ENCODE peak calls at places on chromosomes 12 and 14, in nine cellular contexts. U is heart left ventricle, S is mammary epithelial cell, J is lower leg skin, R is astrocyte of the spinal cord, V is adrenal gland, P is neural progenitor cell, F is upper lobe of right lung, Z is tibial nerve. T is an unnamed sample.

GRCh38 chr12:95202691-95203476 is 14.4 kb downstream of the FGD6 start:
- DNase-seq in U (no peak), S (no peak), J (no peak), R (peak), V (peak), P (no peak), F (no peak), Z (no peak), T (no peak)

GRCh38 chr12:109393437-109394345 is 46.0 kb downstream of the MYO1H start:
- DNase-seq in U (no peak), S (peak), J (no peak), R (peak), V (peak), P (peak), F (no peak), Z (peak), T (no peak)

GRCh38 chr12:91414147-91414546 is 231.5 kb upstream of the DCN start:
- DNase-seq in U (no peak), S (no peak), J (no peak), R (no peak), V (no peak), P (no peak), F (no peak), Z (no peak), T (no peak)

GRCh38 chr12:132117558-132117875 is 26.6 kb downstream of the DDX51 start:
- DNase-seq in U (no peak), S (no peak), J (no peak), R (no peak), V (no peak), P (no peak), F (no peak), Z (no peak), T (no peak)

GRCh38 chr14:24911324-24912095 is 138.4 kb downstream of the STXBP6 start:
- DNase-seq in U (no peak), S (peak), J (no peak), R (peak), V (peak), P (no peak), F (no peak), Z (peak), T (peak)

GRCh38 chr12:89645434-89645833 is 63.2 kb downstream of the ATP2B1 start:
- DNase-seq in U (no peak), S (no peak), J (no peak), R (no peak), V (no peak), P (no peak), F (no peak), Z (no peak), T (no peak)

GRCh38 chr12:109760031-109760929 is 46.7 kb downstream of the FAM222A start:
- DNase-seq in U (peak), S (no peak), J (peak), R (no peak), V (peak), P (no peak), F (peak), Z (no peak), T (no peak)

GRCh38 chr14:22532345-22533056 is 56.5 kb downstream of the DAD1 start:
- DNase-seq in U (no peak), S (no peak), J (no peak), R (peak), V (no peak), P (no peak), F (no peak), Z (no peak), T (no peak)

GRCh38 chr14:73207615-73208014 is 29.7 kb upstream of the PAPLN start:
- DNase-seq in U (no peak), S (no peak), J (no peak), R (no peak), V (no peak), P (no peak), F (no peak), Z (no peak), T (no peak)

GRCh38 chr14:34824256-34824655 is 50.9 kb downstream of the BAZ1A start:
- DNase-seq in U (no peak), S (no peak), J (no peak), R (no peak), V (no peak), P (no peak), F (no peak), Z (no peak), T (no peak)

GRCh38 chr12:106213721-106214121 is 34.1 kb downstream of the CKAP4 start:
- DNase-seq in U (no peak), S (no peak), J (no peak), R (no peak), V (no peak), P (no peak), F (no peak), Z (no peak), T (no peak)

GRCh38 chr12:75979181-75979580 is 52.4 kb downstream of the PHLDA1 start:
- DNase-seq in U (no peak), S (peak), J (no peak), R (peak), V (no peak), P (no peak), F (no peak), Z (no peak), T (peak)

GRCh38 chr12:3596703-3597472 is 105.9 kb downstream of the PRMT8 start:
- DNase-seq in U (no peak), S (no peak), J (peak), R (no peak), V (no peak), P (no peak), F (peak), Z (no peak), T (no peak)

GRCh38 chr12:43292699-43293098 is 259.3 kb downstream of the ADAMTS20 start:
- DNase-seq in U (no peak), S (peak), J (no peak), R (peak), V (no peak), P (no peak), F (no peak), Z (no peak), T (no peak)

GRCh38 chr12:20269352-20270067 is 98.8 kb upstream of the PDE3A start:
- DNase-seq in U (no peak), S (no peak), J (no peak), R (no peak), V (no peak), P (no peak), F (no peak), Z (no peak), T (no peak)

GRCh38 chr12:90627180-90627896 is 327.6 kb downstream of the CCER1 start:
- DNase-seq in U (no peak), S (peak), J (no peak), R (peak), V (no peak), P (no peak), F (no peak), Z (no peak), T (no peak)

GRCh38 chr12:98797200-98797599 is 152.1 kb downstream of the APAF1 start:
- DNase-seq in U (no peak), S (no peak), J (no peak), R (no peak), V (no peak), P (no peak), F (no peak), Z (no peak), T (no peak)

GRCh38 chr12:13223941-13224340 is 27.4 kb downstream of the EMP1 start:
- DNase-seq in U (no peak), S (no peak), J (no peak), R (no peak), V (no peak), P (no peak), F (no peak), Z (no peak), T (no peak)

GRCh38 chr14:104102282-104102914 is 16.9 kb downstream of the ASPG start:
- DNase-seq in U (no peak), S (no peak), J (peak), R (no peak), V (no peak), P (no peak), F (no peak), Z (no peak), T (no peak)

GRCh38 chr12:32515137-32515860 is 115.9 kb downstream of the FGD4 start:
- DNase-seq in U (no peak), S (no peak), J (no peak), R (no peak), V (peak), P (peak), F (no peak), Z (no peak), T (no peak)

GRCh38 chr14:57828713-57829112 is 37.2 kb downstream of the SLC35F4 start:
- DNase-seq in U (no peak), S (no peak), J (no peak), R (no peak), V (no peak), P (no peak), F (no peak), Z (no peak), T (no peak)

GRCh38 chr12:12819752-12820311 is 6.7 kb downstream of the DDX47 start:
- DNase-seq in U (no peak), S (peak), J (peak), R (peak), V (peak), P (no peak), F (no peak), Z (no peak), T (peak)

GRCh38 chr12:114936148-114937099 is 252.4 kb upstream of the TBX3 start:
- DNase-seq in U (no peak), S (peak), J (no peak), R (peak), V (no peak), P (no peak), F (no peak), Z (no peak), T (no peak)

GRCh38 chr14:91396959-91397815 is 20.4 kb downstream of the CCDC88C start:
- DNase-seq in U (no peak), S (no peak), J (no peak), R (no peak), V (no peak), P (no peak), F (no peak), Z (no peak), T (no peak)

GRCh38 chr12:52126050-52126604 is 46.6 kb downstream of the SMIM41 start:
- DNase-seq in U (no peak), S (no peak), J (peak), R (no peak), V (no peak), P (no peak), F (peak), Z (no peak), T (no peak)

GRCh38 chr12:116525418-116526001 is 33.7 kb upstream of the MAP1LC3B2 start:
- DNase-seq in U (peak), S (peak), J (peak), R (peak), V (peak), P (no peak), F (no peak), Z (peak), T (peak)

GRCh38 chr12:110269622-110270124 is 11.4 kb upstream of the ATP2A2 start:
- DNase-seq in U (no peak), S (peak), J (no peak), R (peak), V (peak), P (no peak), F (no peak), Z (no peak), T (peak)

GRCh38 chr14:102508410-102508773 is 1.2 kb downstream of the ANKRD9 start:
- DNase-seq in U (no peak), S (no peak), J (peak), R (no peak), V (peak), P (no peak), F (peak), Z (no peak), T (no peak)

GRCh38 chr12:12890492-12890814 is 909 bp upstream of the GPRC5A start:
- DNase-seq in U (no peak), S (no peak), J (no peak), R (no peak), V (no peak), P (no peak), F (peak), Z (no peak), T (no peak)

GRCh38 chr12:31959701-31960391 is 631 bp downstream of the RESF1 start:
- DNase-seq in U (peak), S (peak), J (peak), R (peak), V (peak), P (peak), F (no peak), Z (peak), T (peak)

GRCh38 chr12:89899651-89900050 is 191.0 kb upstream of the ATP2B1 start:
- DNase-seq in U (no peak), S (no peak), J (no peak), R (no peak), V (no peak), P (peak), F (no peak), Z (no peak), T (no peak)

DNA sequence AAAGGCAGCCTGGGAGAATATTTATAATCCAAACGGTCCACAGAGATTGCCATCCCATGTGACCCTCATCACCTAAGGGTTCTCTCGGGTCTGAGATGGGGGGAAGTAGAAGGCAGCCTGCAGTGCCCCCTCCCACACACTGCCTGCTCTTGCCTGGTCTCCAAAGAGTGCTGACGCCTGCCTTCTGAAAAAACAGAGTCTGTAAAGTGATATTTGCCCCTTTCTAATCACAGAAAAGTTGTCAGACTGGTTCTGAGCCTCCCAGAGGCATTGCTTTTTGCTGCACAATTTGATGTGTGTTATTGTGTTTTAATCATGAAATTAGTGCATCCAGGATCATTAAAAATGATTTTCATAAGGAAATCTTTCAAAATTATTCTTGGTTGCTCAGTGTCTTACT is 59.2 kb downstream of the TMEM30B start:
- DNase-seq in U (no peak), S (no peak), J (no peak), R (no peak), V (no peak), P (no peak), F (no peak), Z (no peak), T (no peak)
- H3K4me3 ChIP-seq in U (no peak), S (no peak), J (no peak), R (no peak), V (no peak), P (no peak), F (no peak), Z (no peak), T (no peak)

DNA sequence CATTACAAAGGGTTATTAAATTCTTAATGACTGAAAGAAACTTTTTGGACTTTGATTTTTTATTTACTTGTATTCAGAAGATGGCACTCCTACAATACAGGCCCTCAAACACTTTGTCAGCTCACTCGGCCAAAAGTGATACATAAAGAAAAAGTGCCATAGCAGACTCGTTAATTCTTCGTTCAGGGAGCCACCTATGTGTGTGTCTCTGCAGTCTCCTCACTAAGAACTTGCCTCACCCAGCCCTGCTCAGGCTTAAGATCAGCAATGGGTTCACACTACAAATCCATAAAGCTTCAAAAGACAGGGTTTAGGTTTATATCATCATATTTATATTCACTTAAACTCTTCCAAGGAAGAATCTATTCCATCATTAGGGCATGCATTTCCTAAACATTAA is 11.5 kb downstream of the DCP1B start:
- DNase-seq in U (no peak), S (no peak), J (no peak), R (no peak), V (no peak), P (no peak), F (no peak), Z (no peak), T (no peak)
- TF ChIP-seq CTCF in U (no peak), S (no peak), J (no peak), R (no peak), V (no peak), P (no peak), F (no peak), Z (no peak), T (no peak)

GRCh38 chr12:71014180-71014785 is 93.7 kb upstream of the PTPRR start:
- DNase-seq in U (no peak), S (peak), J (no peak), R (peak), V (no peak), P (peak), F (no peak), Z (no peak), T (peak)
- H3K4me3 ChIP-seq in U (no peak), S (no peak), J (no peak), R (no peak), V (no peak), P (no peak), F (no peak), Z (no peak), T (no peak)

GRCh38 chr14:89432226-89432625 is 15.2 kb upstream of the FOXN3 start:
- DNase-seq in U (no peak), S (no peak), J (no peak), R (no peak), V (no peak), P (no peak), F (no peak), Z (no peak), T (no peak)
- TF ChIP-seq CTCF in U (no peak), S (no peak), J (no peak), R (no peak), V (no peak), P (no peak), F (no peak), Z (no peak), T (no peak)

DNA sequence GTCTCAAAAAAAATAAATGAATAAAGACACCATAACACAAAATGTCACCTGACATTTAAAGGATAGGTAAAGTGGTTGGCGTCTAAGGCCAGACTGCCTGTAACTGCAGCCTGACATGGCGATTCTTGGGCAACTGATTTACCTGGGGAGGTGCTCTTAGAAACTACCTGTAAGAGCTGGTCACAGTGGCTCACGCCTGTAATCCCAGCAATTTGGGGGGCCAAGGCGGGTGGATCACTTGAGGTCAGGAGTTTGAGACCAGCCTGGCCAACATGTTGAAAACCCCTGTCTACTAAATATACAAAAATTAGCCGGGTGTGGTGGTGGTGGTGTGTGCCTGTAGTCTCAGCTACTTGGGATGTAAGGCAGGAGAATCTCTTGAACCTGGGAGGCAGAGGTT is 8.4 kb downstream of the RPL6 start:
- DNase-seq in U (no peak), S (no peak), J (peak), R (no peak), V (no peak), P (no peak), F (peak), Z (no peak), T (no peak)
- H3K4me3 ChIP-seq in U (no peak), S (no peak), J (no peak), R (no peak), V (no peak), P (no peak), F (no peak), Z (no peak), T (no peak)

GRCh38 chr12:65699251-65699650 is 125.0 kb upstream of the HMGA2 start:
- DNase-seq in U (no peak), S (peak), J (no peak), R (peak), V (no peak), P (no peak), F (no peak), Z (no peak), T (no peak)
- TF ChIP-seq CTCF in U (no peak), S (peak), J (no peak), R (peak), V (no peak), P (no peak), F (peak), Z (no peak), T (peak)

DNA sequence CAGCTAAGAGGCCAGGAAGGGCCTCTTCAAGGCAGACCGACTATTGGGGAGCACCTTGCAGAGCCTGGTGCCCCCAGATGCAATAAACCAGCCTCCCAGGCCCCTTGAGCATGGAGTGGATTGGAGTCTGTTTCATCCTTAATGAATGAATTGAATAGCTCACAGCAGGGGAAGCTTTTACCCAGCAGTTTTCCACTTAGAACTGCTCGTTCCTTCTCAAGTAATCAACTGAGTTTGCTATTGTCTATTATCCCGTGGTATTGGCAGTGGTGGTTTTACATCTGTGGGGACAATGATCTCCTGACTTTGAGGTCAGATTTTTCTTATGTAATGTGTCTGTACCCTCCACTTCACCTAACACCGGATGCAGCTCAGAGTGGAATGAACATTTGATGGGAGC is 197.6 kb downstream of the AACS start:
- DNase-seq in U (no peak), S (no peak), J (no peak), R (no peak), V (no peak), P (peak), F (no peak), Z (no peak), T (no peak)
- H3K4me3 ChIP-seq in U (no peak), S (no peak), J (no peak), R (no peak), V (no peak), P (no peak), F (no peak), Z (no peak), T (no peak)

GRCh38 chr12:124609041-124609984 is 41.9 kb upstream of the NCOR2 start:
- DNase-seq in U (peak), S (peak), J (peak), R (peak), V (peak), P (no peak), F (peak), Z (peak), T (peak)
- TF ChIP-seq CTCF in U (no peak), S (no peak), J (no peak), R (no peak), V (no peak), P (no peak), F (no peak), Z (no peak), T (peak)

DNA sequence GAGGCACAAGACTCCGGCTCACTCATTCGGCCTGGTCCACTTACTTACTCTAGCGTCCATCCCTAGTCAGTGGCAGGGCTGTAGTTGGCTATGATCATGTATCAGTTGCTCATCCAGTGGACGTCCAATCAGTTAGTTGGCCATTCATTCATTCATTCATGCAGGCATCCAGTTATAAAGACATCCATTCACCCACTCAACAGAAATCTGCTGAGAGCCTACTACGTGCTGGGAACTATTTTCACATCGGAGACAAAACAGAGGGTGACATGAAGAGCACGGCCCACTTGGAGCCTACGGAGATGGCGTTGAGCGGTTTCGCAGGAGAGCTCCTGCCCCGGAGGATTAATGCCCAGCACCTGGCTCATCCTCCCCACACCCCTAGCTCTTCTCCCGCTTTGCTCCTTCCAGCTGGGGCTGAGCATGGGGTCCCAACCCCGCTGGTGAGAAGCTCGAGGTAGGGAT is 49.7 kb downstream of the SNAPC1 start:
- DNase-seq in U (no peak), S (no peak), J (no peak), R (no peak), V (no peak), P (no peak), F (no peak), Z (no peak), T (no peak)
- H3K4me3 ChIP-seq in U (no peak), S (no peak), J (no peak), R (peak), V (peak), P (peak), F (no peak), Z (no peak), T (peak)